ENCODE peak calls at places on chromosomes 7 and 10, in six cellular contexts. One of them, this sample, is unnamed.

GRCh38 chr10:13162013-13162364 is 631 bp downstream of the MCM10 start:
- DNase-seq in Panc1: no peak
- DNase-seq in MM.1S: peak; percentile 10
- DNase-seq in mammary epithelial cell: no peak
- DNase-seq in IMR-90: no peak
- DNase-seq in endothelial cell of umbilical vein: peak; percentile 15
- DNase-seq in this sample: no peak

GRCh38 chr7:116423499-116423898 is 76.0 kb upstream of the CAV2 start:
- DNase-seq in MM.1S: no peak
- DNase-seq in IMR-90: no peak
- DNase-seq in mammary epithelial cell: no peak
- DNase-seq in endothelial cell of umbilical vein: no peak
- DNase-seq in Panc1: no peak
- DNase-seq in this sample: no peak

GRCh38 chr10:126917975-126918908 is 13.0 kb downstream of the DOCK1 start:
- DNase-seq in Panc1: no peak
- DNase-seq in endothelial cell of umbilical vein: no peak
- DNase-seq in mammary epithelial cell: no peak
- DNase-seq in MM.1S: no peak
- DNase-seq in IMR-90: no peak
- DNase-seq in this sample: peak; percentile 52

GRCh38 chr10:6213257-6213905 is 10.6 kb downstream of the PFKFB3 start:
- DNase-seq in endothelial cell of umbilical vein: no peak
- DNase-seq in IMR-90: no peak
- DNase-seq in MM.1S: no peak
- DNase-seq in mammary epithelial cell: no peak
- DNase-seq in Panc1: no peak
- DNase-seq in this sample: no peak

GRCh38 chr7:128454808-128455555 is 696 bp upstream of the HILPDA start:
- DNase-seq in MM.1S: peak; percentile 59
- DNase-seq in IMR-90: peak; percentile 41
- DNase-seq in mammary epithelial cell: no peak
- DNase-seq in endothelial cell of umbilical vein: no peak
- DNase-seq in Panc1: no peak
- DNase-seq in this sample: no peak

GRCh38 chr7:44461387-44461786 is 29.1 kb downstream of the NUDCD3 start:
- DNase-seq in IMR-90: peak; percentile 79
- DNase-seq in mammary epithelial cell: peak; percentile 33
- DNase-seq in endothelial cell of umbilical vein: peak; percentile 64
- DNase-seq in MM.1S: peak; percentile 29
- DNase-seq in Panc1: no peak
- DNase-seq in this sample: no peak

GRCh38 chr7:112238852-112239610 is 32.5 kb downstream of the ZNF277 start:
- DNase-seq in MM.1S: no peak
- DNase-seq in Panc1: no peak
- DNase-seq in IMR-90: peak; percentile 41
- DNase-seq in endothelial cell of umbilical vein: no peak
- DNase-seq in mammary epithelial cell: peak; percentile 67
- DNase-seq in this sample: no peak

GRCh38 chr10:43203491-43204393 is 63.1 kb downstream of the RASGEF1A start:
- DNase-seq in MM.1S: no peak
- DNase-seq in mammary epithelial cell: no peak
- DNase-seq in Panc1: peak; percentile 38
- DNase-seq in IMR-90: no peak
- DNase-seq in endothelial cell of umbilical vein: no peak
- DNase-seq in this sample: peak; percentile 62

GRCh38 chr10:6176691-6177231 is 26.0 kb upstream of the PFKFB3 start:
- DNase-seq in mammary epithelial cell: peak; percentile 68
- DNase-seq in endothelial cell of umbilical vein: no peak
- DNase-seq in Panc1: no peak
- DNase-seq in MM.1S: no peak
- DNase-seq in IMR-90: peak; percentile 42
- DNase-seq in this sample: no peak

GRCh38 chr7:105787071-105787470 is 89.3 kb downstream of the ATXN7L1 start:
- DNase-seq in MM.1S: no peak
- DNase-seq in Panc1: no peak
- DNase-seq in IMR-90: no peak
- DNase-seq in endothelial cell of umbilical vein: no peak
- DNase-seq in mammary epithelial cell: peak; percentile 83
- DNase-seq in this sample: peak; percentile 28

GRCh38 chr7:108808556-108808955 is 238.9 kb downstream of the DNAJB9 start:
- DNase-seq in mammary epithelial cell: no peak
- DNase-seq in Panc1: no peak
- DNase-seq in endothelial cell of umbilical vein: no peak
- DNase-seq in MM.1S: no peak
- DNase-seq in IMR-90: no peak
- DNase-seq in this sample: no peak

GRCh38 chr10:131689954-131690669 is 210.7 kb upstream of the PPP2R2D start:
- DNase-seq in mammary epithelial cell: no peak
- DNase-seq in MM.1S: no peak
- DNase-seq in endothelial cell of umbilical vein: no peak
- DNase-seq in Panc1: no peak
- DNase-seq in IMR-90: no peak
- DNase-seq in this sample: no peak

GRCh38 chr7:1920266-1920681 is 250.2 kb downstream of the ELFN1 start:
- DNase-seq in Panc1: no peak
- DNase-seq in mammary epithelial cell: no peak
- DNase-seq in endothelial cell of umbilical vein: no peak
- DNase-seq in MM.1S: no peak
- DNase-seq in IMR-90: no peak
- DNase-seq in this sample: no peak

GRCh38 chr7:155878250-155878649 is 66.0 kb upstream of the SHH start:
- DNase-seq in IMR-90: no peak
- DNase-seq in mammary epithelial cell: no peak
- DNase-seq in endothelial cell of umbilical vein: no peak
- DNase-seq in Panc1: no peak
- DNase-seq in MM.1S: no peak
- DNase-seq in this sample: no peak

GRCh38 chr7:142587578-142588191 is 161.6 kb upstream of the PRSS1 start:
- DNase-seq in endothelial cell of umbilical vein: peak; percentile 66
- DNase-seq in mammary epithelial cell: peak; percentile 68
- DNase-seq in Panc1: no peak
- DNase-seq in MM.1S: peak; percentile 94
- DNase-seq in IMR-90: peak; percentile 81
- DNase-seq in this sample: no peak

GRCh38 chr10:34801066-34801738 is 13.9 kb downstream of the PARD3 start:
- DNase-seq in mammary epithelial cell: peak; percentile 29
- DNase-seq in MM.1S: no peak
- DNase-seq in endothelial cell of umbilical vein: peak; percentile 64
- DNase-seq in IMR-90: no peak
- DNase-seq in Panc1: no peak
- DNase-seq in this sample: no peak

GRCh38 chr10:103789771-103790201 is 65.6 kb downstream of the SH3PXD2A start:
- DNase-seq in IMR-90: no peak
- DNase-seq in endothelial cell of umbilical vein: no peak
- DNase-seq in Panc1: no peak
- DNase-seq in mammary epithelial cell: peak; percentile 65
- DNase-seq in MM.1S: no peak
- DNase-seq in this sample: no peak

GRCh38 chr7:151272410-151272809 is 23.9 kb upstream of the SMARCD3 start:
- DNase-seq in MM.1S: no peak
- DNase-seq in mammary epithelial cell: no peak
- DNase-seq in IMR-90: no peak
- DNase-seq in endothelial cell of umbilical vein: no peak
- DNase-seq in Panc1: no peak
- DNase-seq in this sample: no peak

GRCh38 chr10:102043456-102043855 is 12.5 kb downstream of the ARMH3 start:
- DNase-seq in MM.1S: no peak
- DNase-seq in IMR-90: peak; percentile 42
- DNase-seq in endothelial cell of umbilical vein: no peak
- DNase-seq in mammary epithelial cell: no peak
- DNase-seq in Panc1: no peak
- DNase-seq in this sample: no peak

GRCh38 chr10:72597897-72598296 is 28.0 kb downstream of the MICU1 start:
- DNase-seq in endothelial cell of umbilical vein: no peak
- DNase-seq in Panc1: no peak
- DNase-seq in IMR-90: peak; percentile 40
- DNase-seq in MM.1S: no peak
- DNase-seq in mammary epithelial cell: no peak
- DNase-seq in this sample: no peak

GRCh38 chr10:97048649-97049427 is 136.9 kb downstream of the SLIT1 start:
- DNase-seq in Panc1: no peak
- DNase-seq in endothelial cell of umbilical vein: no peak
- DNase-seq in IMR-90: no peak
- DNase-seq in MM.1S: no peak
- DNase-seq in mammary epithelial cell: no peak
- DNase-seq in this sample: no peak

GRCh38 chr10:21481407-21481806 is 44.1 kb downstream of the SKIDA1 start:
- DNase-seq in mammary epithelial cell: no peak
- DNase-seq in IMR-90: no peak
- DNase-seq in endothelial cell of umbilical vein: no peak
- DNase-seq in MM.1S: no peak
- DNase-seq in Panc1: no peak
- DNase-seq in this sample: no peak

GRCh38 chr10:48806282-48806681 is 121.6 kb downstream of the WDFY4 start:
- DNase-seq in MM.1S: no peak
- DNase-seq in endothelial cell of umbilical vein: no peak
- DNase-seq in IMR-90: no peak
- DNase-seq in Panc1: no peak
- DNase-seq in mammary epithelial cell: no peak
- DNase-seq in this sample: no peak

GRCh38 chr10:62992145-62992721 is 140.9 kb upstream of the NRBF2 start:
- DNase-seq in IMR-90: peak; percentile 34
- DNase-seq in Panc1: no peak
- DNase-seq in MM.1S: no peak
- DNase-seq in mammary epithelial cell: peak; percentile 92
- DNase-seq in endothelial cell of umbilical vein: no peak
- DNase-seq in this sample: no peak

GRCh38 chr7:3427957-3428356 is 126.9 kb downstream of the SDK1 start:
- DNase-seq in mammary epithelial cell: no peak
- DNase-seq in Panc1: no peak
- DNase-seq in endothelial cell of umbilical vein: no peak
- DNase-seq in MM.1S: no peak
- DNase-seq in IMR-90: no peak
- DNase-seq in this sample: no peak

GRCh38 chr7:47458057-47458456 is 123.9 kb downstream of the TNS3 start:
- DNase-seq in endothelial cell of umbilical vein: peak; percentile 68
- DNase-seq in Panc1: no peak
- DNase-seq in MM.1S: no peak
- DNase-seq in IMR-90: peak; percentile 99
- DNase-seq in mammary epithelial cell: peak; percentile 45
- DNase-seq in this sample: no peak

GRCh38 chr7:101754432-101755159 is 62.8 kb upstream of the CUX1 start:
- DNase-seq in endothelial cell of umbilical vein: peak; percentile 79
- DNase-seq in mammary epithelial cell: peak; percentile 45
- DNase-seq in IMR-90: peak; percentile 47
- DNase-seq in MM.1S: peak; percentile 58
- DNase-seq in Panc1: no peak
- DNase-seq in this sample: no peak

GRCh38 chr7:6272481-6273323 is at the start of gene CYTH3:
- DNase-seq in Panc1: no peak
- DNase-seq in mammary epithelial cell: peak; percentile 75
- DNase-seq in MM.1S: peak; percentile 81
- DNase-seq in IMR-90: peak; percentile 71
- DNase-seq in endothelial cell of umbilical vein: peak; percentile 79
- DNase-seq in this sample: peak; percentile 81

GRCh38 chr7:120858299-120858636 is 324 bp upstream of the TSPAN12 start:
- DNase-seq in IMR-90: no peak
- DNase-seq in mammary epithelial cell: no peak
- DNase-seq in endothelial cell of umbilical vein: no peak
- DNase-seq in MM.1S: no peak
- DNase-seq in Panc1: no peak
- DNase-seq in this sample: no peak

GRCh38 chr10:20156511-20156910 is 340.3 kb downstream of the PLXDC2 start:
- DNase-seq in MM.1S: no peak
- DNase-seq in Panc1: no peak
- DNase-seq in mammary epithelial cell: no peak
- DNase-seq in endothelial cell of umbilical vein: no peak
- DNase-seq in IMR-90: no peak
- DNase-seq in this sample: no peak
- H3K27ac ChIP-seq in MM.1S: no peak overlapping the region
- H3K27ac ChIP-seq in Panc1: no peak overlapping the region
- H3K27ac ChIP-seq in mammary epithelial cell: no peak overlapping the region
- H3K27ac ChIP-seq in endothelial cell of umbilical vein: no peak overlapping the region
- H3K27ac ChIP-seq in IMR-90: no peak overlapping the region
- H3K27ac ChIP-seq in this sample: no peak overlapping the region

GRCh38 chr7:87934699-87935372 is 785 bp downstream of the ADAM22 start:
- DNase-seq in MM.1S: no peak
- DNase-seq in Panc1: no peak
- DNase-seq in mammary epithelial cell: peak; percentile 6
- DNase-seq in endothelial cell of umbilical vein: peak; percentile 16
- DNase-seq in IMR-90: no peak
- DNase-seq in this sample: no peak
- H3K27ac ChIP-seq in MM.1S: peak overlapping the region; percentile 33
- H3K27ac ChIP-seq in Panc1: no peak overlapping the region
- H3K27ac ChIP-seq in mammary epithelial cell: no peak overlapping the region
- H3K27ac ChIP-seq in endothelial cell of umbilical vein: no peak overlapping the region
- H3K27ac ChIP-seq in IMR-90: no peak overlapping the region
- H3K27ac ChIP-seq in this sample: no peak overlapping the region

GRCh38 chr10:124542336-124542735 is 80.7 kb downstream of the LHPP start:
- DNase-seq in IMR-90: no peak
- DNase-seq in Panc1: no peak
- DNase-seq in endothelial cell of umbilical vein: no peak
- DNase-seq in mammary epithelial cell: no peak
- DNase-seq in MM.1S: no peak
- DNase-seq in this sample: no peak

GRCh38 chr10:124539935-124540641 is 78.5 kb downstream of the LHPP start:
- DNase-seq in endothelial cell of umbilical vein: peak; percentile 45
- DNase-seq in Panc1: no peak
- DNase-seq in MM.1S: peak; percentile 42
- DNase-seq in IMR-90: peak; percentile 18
- DNase-seq in mammary epithelial cell: no peak
- DNase-seq in this sample: no peak

GRCh38 chr10:124538669-124539068 is 77.0 kb downstream of the LHPP start:
- DNase-seq in mammary epithelial cell: no peak
- DNase-seq in Panc1: no peak
- DNase-seq in MM.1S: no peak
- DNase-seq in endothelial cell of umbilical vein: no peak
- DNase-seq in IMR-90: no peak
- DNase-seq in this sample: no peak

GRCh38 chr10:124543146-124543545 is 81.5 kb downstream of the LHPP start:
- DNase-seq in mammary epithelial cell: no peak
- DNase-seq in IMR-90: no peak
- DNase-seq in MM.1S: no peak
- DNase-seq in endothelial cell of umbilical vein: no peak
- DNase-seq in Panc1: no peak
- DNase-seq in this sample: no peak

GRCh38 chr10:124541076-124541903 is 79.7 kb downstream of the LHPP start:
- DNase-seq in mammary epithelial cell: no peak
- DNase-seq in Panc1: no peak
- DNase-seq in endothelial cell of umbilical vein: no peak
- DNase-seq in MM.1S: no peak
- DNase-seq in IMR-90: no peak
- DNase-seq in this sample: no peak
- H3K27ac ChIP-seq in mammary epithelial cell: no peak overlapping the region
- H3K27ac ChIP-seq in Panc1: no peak overlapping the region
- H3K27ac ChIP-seq in endothelial cell of umbilical vein: no peak overlapping the region
- H3K27ac ChIP-seq in MM.1S: no peak overlapping the region
- H3K27ac ChIP-seq in IMR-90: no peak overlapping the region
- H3K27ac ChIP-seq in this sample: no peak overlapping the region

GRCh38 chr10:93469454-93469853 is 12.7 kb downstream of the MYOF start:
- DNase-seq in Panc1: no peak
- DNase-seq in mammary epithelial cell: no peak
- DNase-seq in MM.1S: no peak
- DNase-seq in endothelial cell of umbilical vein: no peak
- DNase-seq in IMR-90: no peak
- DNase-seq in this sample: no peak
- H3K27ac ChIP-seq in Panc1: peak overlapping the region; percentile 100
- H3K27ac ChIP-seq in mammary epithelial cell: peak overlapping the region; percentile 77
- H3K27ac ChIP-seq in MM.1S: no peak overlapping the region
- H3K27ac ChIP-seq in endothelial cell of umbilical vein: peak overlapping the region; percentile 86
- H3K27ac ChIP-seq in IMR-90: peak overlapping the region; percentile 98
- H3K27ac ChIP-seq in this sample: peak overlapping the region; percentile 86